ENCODE peak calls at places on chromosome 1, in ten cellular contexts. One of them, this sample, is unnamed.

GRCh38 chr1:239560921-239561320 is 174.6 kb downstream of the CHRM3 start:
- DNase-seq in gastrocnemius medialis: no peak
- DNase-seq in GM12864: no peak
- DNase-seq in activated B cell treated with CpG ODN at 0.5 μM for 24 hours: no peak
- DNase-seq in HFF-Myc: no peak
- DNase-seq in HFFc6: no peak
- DNase-seq in pancreas: no peak
- DNase-seq in tibial artery: no peak
- DNase-seq in CD8-positive, alpha-beta T cell: no peak
- DNase-seq in mucosa of descending colon: no peak
- DNase-seq in this sample: no peak

GRCh38 chr1:25924454-25924853 is 18.2 kb upstream of the STMN1 start:
- DNase-seq in activated B cell treated with CpG ODN at 0.5 μM for 24 hours: no peak
- DNase-seq in HFF-Myc: no peak
- DNase-seq in pancreas: no peak
- DNase-seq in mucosa of descending colon: no peak
- DNase-seq in gastrocnemius medialis: no peak
- DNase-seq in tibial artery: no peak
- DNase-seq in CD8-positive, alpha-beta T cell: no peak
- DNase-seq in HFFc6: no peak
- DNase-seq in GM12864: no peak
- DNase-seq in this sample: no peak

GRCh38 chr1:25065246-25066238 is 135.5 kb upstream of the RUNX3 start:
- DNase-seq in CD8-positive, alpha-beta T cell: peak; percentile 49
- DNase-seq in HFFc6: peak; percentile 46
- DNase-seq in gastrocnemius medialis: no peak
- DNase-seq in tibial artery: no peak
- DNase-seq in GM12864: no peak
- DNase-seq in mucosa of descending colon: peak; percentile 4
- DNase-seq in pancreas: no peak
- DNase-seq in activated B cell treated with CpG ODN at 0.5 μM for 24 hours: no peak
- DNase-seq in HFF-Myc: no peak
- DNase-seq in this sample: no peak

GRCh38 chr1:244834596-244835275 is 722 bp upstream of the COX20 start:
- DNase-seq in mucosa of descending colon: peak; percentile 90
- DNase-seq in CD8-positive, alpha-beta T cell: peak; percentile 83
- DNase-seq in HFFc6: peak; percentile 91
- DNase-seq in activated B cell treated with CpG ODN at 0.5 μM for 24 hours: no peak
- DNase-seq in HFF-Myc: peak; percentile 84
- DNase-seq in tibial artery: peak; percentile 90
- DNase-seq in GM12864: peak; percentile 94
- DNase-seq in pancreas: peak; percentile 83
- DNase-seq in gastrocnemius medialis: peak; percentile 77
- DNase-seq in this sample: peak; percentile 87

GRCh38 chr1:26723013-26723991 is 27.5 kb downstream of the ARID1A start:
- DNase-seq in pancreas: peak; percentile 93
- DNase-seq in GM12864: no peak
- DNase-seq in tibial artery: peak; percentile 83
- DNase-seq in CD8-positive, alpha-beta T cell: peak; percentile 27
- DNase-seq in HFFc6: peak; percentile 94
- DNase-seq in HFF-Myc: peak; percentile 98
- DNase-seq in mucosa of descending colon: peak; percentile 85
- DNase-seq in activated B cell treated with CpG ODN at 0.5 μM for 24 hours: peak; percentile 20
- DNase-seq in gastrocnemius medialis: peak; percentile 61
- DNase-seq in this sample: peak; percentile 28

GRCh38 chr1:111596499-111596898 is 23.1 kb upstream of the RAP1A start:
- DNase-seq in CD8-positive, alpha-beta T cell: peak; percentile 55
- DNase-seq in gastrocnemius medialis: no peak
- DNase-seq in HFF-Myc: no peak
- DNase-seq in pancreas: no peak
- DNase-seq in HFFc6: no peak
- DNase-seq in activated B cell treated with CpG ODN at 0.5 μM for 24 hours: no peak
- DNase-seq in mucosa of descending colon: peak; percentile 49
- DNase-seq in tibial artery: no peak
- DNase-seq in GM12864: no peak
- DNase-seq in this sample: no peak

GRCh38 chr1:89487972-89488371 is 36.7 kb upstream of the LRRC8B start:
- DNase-seq in gastrocnemius medialis: no peak
- DNase-seq in GM12864: no peak
- DNase-seq in CD8-positive, alpha-beta T cell: no peak
- DNase-seq in HFF-Myc: no peak
- DNase-seq in mucosa of descending colon: no peak
- DNase-seq in HFFc6: no peak
- DNase-seq in tibial artery: no peak
- DNase-seq in activated B cell treated with CpG ODN at 0.5 μM for 24 hours: no peak
- DNase-seq in pancreas: no peak
- DNase-seq in this sample: no peak

GRCh38 chr1:84721152-84721551 is 30.9 kb upstream of the SSX2IP start:
- DNase-seq in tibial artery: no peak
- DNase-seq in gastrocnemius medialis: no peak
- DNase-seq in activated B cell treated with CpG ODN at 0.5 μM for 24 hours: no peak
- DNase-seq in pancreas: no peak
- DNase-seq in HFF-Myc: no peak
- DNase-seq in GM12864: no peak
- DNase-seq in mucosa of descending colon: no peak
- DNase-seq in HFFc6: peak; percentile 83
- DNase-seq in CD8-positive, alpha-beta T cell: no peak
- DNase-seq in this sample: no peak

GRCh38 chr1:153478047-153478691 is 17.7 kb upstream of the S100A7 start:
- DNase-seq in HFFc6: no peak
- DNase-seq in GM12864: no peak
- DNase-seq in pancreas: no peak
- DNase-seq in tibial artery: no peak
- DNase-seq in gastrocnemius medialis: no peak
- DNase-seq in activated B cell treated with CpG ODN at 0.5 μM for 24 hours: no peak
- DNase-seq in CD8-positive, alpha-beta T cell: no peak
- DNase-seq in HFF-Myc: no peak
- DNase-seq in mucosa of descending colon: no peak
- DNase-seq in this sample: no peak

GRCh38 chr1:12604114-12604874 is 13.7 kb downstream of the DHRS3 start:
- DNase-seq in HFFc6: peak; percentile 91
- DNase-seq in activated B cell treated with CpG ODN at 0.5 μM for 24 hours: no peak
- DNase-seq in HFF-Myc: peak; percentile 96
- DNase-seq in tibial artery: peak; percentile 72
- DNase-seq in GM12864: peak; percentile 7
- DNase-seq in mucosa of descending colon: peak; percentile 67
- DNase-seq in gastrocnemius medialis: no peak
- DNase-seq in pancreas: no peak
- DNase-seq in CD8-positive, alpha-beta T cell: peak; percentile 54
- DNase-seq in this sample: no peak

GRCh38 chr1:115453666-115454065 is 115.6 kb upstream of the NGF start:
- DNase-seq in gastrocnemius medialis: no peak
- DNase-seq in mucosa of descending colon: no peak
- DNase-seq in activated B cell treated with CpG ODN at 0.5 μM for 24 hours: no peak
- DNase-seq in pancreas: no peak
- DNase-seq in HFFc6: peak; percentile 28
- DNase-seq in tibial artery: no peak
- DNase-seq in GM12864: no peak
- DNase-seq in CD8-positive, alpha-beta T cell: no peak
- DNase-seq in HFF-Myc: no peak
- DNase-seq in this sample: no peak

GRCh38 chr1:11691302-11691914 is at the start of gene DRAXIN:
- DNase-seq in mucosa of descending colon: no peak
- DNase-seq in activated B cell treated with CpG ODN at 0.5 μM for 24 hours: no peak
- DNase-seq in GM12864: no peak
- DNase-seq in tibial artery: no peak
- DNase-seq in CD8-positive, alpha-beta T cell: no peak
- DNase-seq in pancreas: no peak
- DNase-seq in HFFc6: no peak
- DNase-seq in gastrocnemius medialis: no peak
- DNase-seq in HFF-Myc: no peak
- DNase-seq in this sample: no peak

GRCh38 chr1:47208374-47208850 is 18.6 kb upstream of the PDZK1IP1 start:
- DNase-seq in GM12864: no peak
- DNase-seq in gastrocnemius medialis: no peak
- DNase-seq in pancreas: no peak
- DNase-seq in HFFc6: no peak
- DNase-seq in HFF-Myc: no peak
- DNase-seq in mucosa of descending colon: no peak
- DNase-seq in activated B cell treated with CpG ODN at 0.5 μM for 24 hours: no peak
- DNase-seq in CD8-positive, alpha-beta T cell: no peak
- DNase-seq in tibial artery: no peak
- DNase-seq in this sample: no peak

GRCh38 chr1:245336149-245336983 is 181.6 kb downstream of the KIF26B start:
- DNase-seq in mucosa of descending colon: no peak
- DNase-seq in activated B cell treated with CpG ODN at 0.5 μM for 24 hours: no peak
- DNase-seq in GM12864: no peak
- DNase-seq in pancreas: no peak
- DNase-seq in HFF-Myc: no peak
- DNase-seq in CD8-positive, alpha-beta T cell: no peak
- DNase-seq in HFFc6: no peak
- DNase-seq in gastrocnemius medialis: no peak
- DNase-seq in tibial artery: no peak
- DNase-seq in this sample: no peak

GRCh38 chr1:247360991-247361721 is 29.5 kb upstream of the ZNF496 start:
- DNase-seq in gastrocnemius medialis: peak; percentile 23
- DNase-seq in GM12864: no peak
- DNase-seq in tibial artery: peak; percentile 49
- DNase-seq in activated B cell treated with CpG ODN at 0.5 μM for 24 hours: no peak
- DNase-seq in pancreas: peak; percentile 33
- DNase-seq in mucosa of descending colon: peak; percentile 42
- DNase-seq in CD8-positive, alpha-beta T cell: no peak
- DNase-seq in HFFc6: no peak
- DNase-seq in HFF-Myc: no peak
- DNase-seq in this sample: no peak

GRCh38 chr1:15835205-15835740 is 12.2 kb upstream of the SPEN start:
- DNase-seq in pancreas: no peak
- DNase-seq in mucosa of descending colon: no peak
- DNase-seq in HFF-Myc: no peak
- DNase-seq in HFFc6: no peak
- DNase-seq in activated B cell treated with CpG ODN at 0.5 μM for 24 hours: no peak
- DNase-seq in GM12864: no peak
- DNase-seq in CD8-positive, alpha-beta T cell: no peak
- DNase-seq in gastrocnemius medialis: peak; percentile 32
- DNase-seq in tibial artery: no peak
- DNase-seq in this sample: no peak

GRCh38 chr1:151888972-151889570 is 20.2 kb downstream of the THEM4 start:
- DNase-seq in HFFc6: no peak
- DNase-seq in activated B cell treated with CpG ODN at 0.5 μM for 24 hours: no peak
- DNase-seq in pancreas: no peak
- DNase-seq in GM12864: peak; percentile 12
- DNase-seq in gastrocnemius medialis: no peak
- DNase-seq in HFF-Myc: no peak
- DNase-seq in CD8-positive, alpha-beta T cell: no peak
- DNase-seq in tibial artery: no peak
- DNase-seq in mucosa of descending colon: no peak
- DNase-seq in this sample: no peak
- TF ChIP-seq CTCF in HFFc6: peak; percentile 77
- TF ChIP-seq CTCF in activated B cell treated with CpG ODN at 0.5 μM for 24 hours: no peak
- TF ChIP-seq CTCF in pancreas: peak; percentile 22
- TF ChIP-seq CTCF in GM12864: peak; percentile 31
- TF ChIP-seq CTCF in gastrocnemius medialis: no peak
- TF ChIP-seq CTCF in HFF-Myc: peak; percentile 5
- TF ChIP-seq CTCF in CD8-positive, alpha-beta T cell: peak; percentile 53
- TF ChIP-seq CTCF in tibial artery: no peak
- TF ChIP-seq CTCF in mucosa of descending colon: no peak
- TF ChIP-seq CTCF in this sample: peak; percentile 51

DNA sequence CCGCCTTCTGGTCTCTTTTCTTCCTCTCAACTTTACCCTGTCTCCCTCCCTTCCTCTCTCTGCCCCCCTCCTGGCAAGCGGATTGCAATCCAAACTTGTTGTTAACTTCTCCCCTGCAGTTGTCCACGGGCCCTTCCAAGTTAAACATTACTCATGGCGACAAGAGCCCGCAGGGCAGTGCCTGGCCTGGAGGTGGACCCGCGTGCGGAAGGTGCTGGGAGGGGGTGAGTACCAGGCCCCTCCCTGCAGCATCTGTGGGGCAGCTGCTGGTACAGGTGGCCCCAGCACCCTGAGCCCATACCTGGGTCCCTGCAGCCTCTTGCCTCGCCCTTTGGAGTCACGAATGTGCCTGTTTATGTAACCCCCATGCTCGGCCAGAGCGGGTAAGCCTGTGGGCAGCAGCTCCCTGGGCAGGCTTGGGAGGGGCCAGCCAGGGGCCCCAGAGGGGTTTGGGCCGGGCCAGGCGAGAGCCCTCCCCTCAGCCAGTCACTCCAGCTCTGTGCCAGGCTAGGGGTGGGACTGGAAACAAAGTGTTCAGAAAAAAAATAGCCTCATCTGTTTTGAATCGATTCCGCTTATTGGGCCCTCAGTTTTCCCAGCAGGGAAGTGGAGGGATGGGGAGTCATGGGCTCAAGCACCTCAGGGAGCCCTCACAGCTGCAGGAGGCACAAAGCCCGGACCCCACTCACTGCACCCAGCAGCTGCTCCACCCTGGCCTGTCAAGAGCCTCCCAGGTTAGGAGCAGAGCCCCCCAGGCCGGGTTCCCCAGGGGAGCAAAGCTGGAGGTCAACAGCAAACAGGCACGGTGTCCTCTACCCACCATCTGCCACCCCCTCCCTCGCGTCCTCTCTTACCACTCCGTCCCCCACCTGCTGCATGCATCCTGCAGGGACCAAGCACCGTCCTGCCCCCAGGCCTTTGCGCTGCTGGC is 14.0 kb upstream of the FAAP20 start:
- DNase-seq in HFFc6: peak; percentile 91
- DNase-seq in activated B cell treated with CpG ODN at 0.5 μM for 24 hours: no peak
- DNase-seq in CD8-positive, alpha-beta T cell: no peak
- DNase-seq in HFF-Myc: no peak
- DNase-seq in mucosa of descending colon: peak; percentile 53
- DNase-seq in tibial artery: peak; percentile 94
- DNase-seq in gastrocnemius medialis: no peak
- DNase-seq in pancreas: peak; percentile 84
- DNase-seq in GM12864: no peak
- DNase-seq in this sample: no peak
- TF ChIP-seq CTCF in HFFc6: peak; percentile 26
- TF ChIP-seq CTCF in activated B cell treated with CpG ODN at 0.5 μM for 24 hours: no peak
- TF ChIP-seq CTCF in CD8-positive, alpha-beta T cell: no peak
- TF ChIP-seq CTCF in HFF-Myc: no peak
- TF ChIP-seq CTCF in mucosa of descending colon: no peak
- TF ChIP-seq CTCF in tibial artery: peak; percentile 28
- TF ChIP-seq CTCF in gastrocnemius medialis: no peak
- TF ChIP-seq CTCF in pancreas: no peak
- TF ChIP-seq CTCF in GM12864: no peak
- TF ChIP-seq CTCF in this sample: no peak

GRCh38 chr1:22731924-22732522 is 21.4 kb downstream of the EPHB2 start:
- DNase-seq in HFF-Myc: no peak
- DNase-seq in HFFc6: no peak
- DNase-seq in tibial artery: no peak
- DNase-seq in CD8-positive, alpha-beta T cell: no peak
- DNase-seq in pancreas: no peak
- DNase-seq in activated B cell treated with CpG ODN at 0.5 μM for 24 hours: no peak
- DNase-seq in GM12864: no peak
- DNase-seq in mucosa of descending colon: peak; percentile 57
- DNase-seq in gastrocnemius medialis: no peak
- DNase-seq in this sample: no peak
- TF ChIP-seq CTCF in HFF-Myc: peak; percentile 57
- TF ChIP-seq CTCF in HFFc6: peak; percentile 74
- TF ChIP-seq CTCF in tibial artery: no peak
- TF ChIP-seq CTCF in CD8-positive, alpha-beta T cell: no peak
- TF ChIP-seq CTCF in pancreas: no peak
- TF ChIP-seq CTCF in activated B cell treated with CpG ODN at 0.5 μM for 24 hours: no peak
- TF ChIP-seq CTCF in GM12864: peak; percentile 52
- TF ChIP-seq CTCF in mucosa of descending colon: no peak
- TF ChIP-seq CTCF in gastrocnemius medialis: no peak
- TF ChIP-seq CTCF in this sample: peak; percentile 41

DNA sequence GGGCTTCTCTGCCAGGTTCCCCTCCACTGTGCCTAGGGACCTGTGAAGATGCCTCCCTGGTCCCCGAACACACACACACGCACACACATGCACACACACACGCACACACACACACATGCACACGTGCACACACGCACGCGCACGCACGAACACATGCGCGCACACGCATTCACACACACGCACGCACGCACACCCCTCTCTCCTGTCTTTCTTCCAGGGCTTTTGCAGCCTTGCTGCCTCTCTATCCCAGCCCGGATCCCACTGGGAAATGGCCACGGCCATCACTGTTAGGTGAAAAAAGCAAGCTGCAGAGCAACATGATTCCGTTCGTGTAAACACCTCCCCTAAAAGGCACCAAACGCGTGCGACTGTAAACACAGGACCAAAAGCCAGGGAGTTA is 39.8 kb downstream of the NKAIN1 start:
- DNase-seq in tibial artery: no peak
- DNase-seq in pancreas: no peak
- DNase-seq in GM12864: no peak
- DNase-seq in gastrocnemius medialis: no peak
- DNase-seq in mucosa of descending colon: no peak
- DNase-seq in CD8-positive, alpha-beta T cell: no peak
- DNase-seq in activated B cell treated with CpG ODN at 0.5 μM for 24 hours: no peak
- DNase-seq in HFFc6: no peak
- DNase-seq in HFF-Myc: no peak
- DNase-seq in this sample: no peak
- TF ChIP-seq CTCF in tibial artery: no peak
- TF ChIP-seq CTCF in pancreas: no peak
- TF ChIP-seq CTCF in GM12864: no peak
- TF ChIP-seq CTCF in gastrocnemius medialis: no peak
- TF ChIP-seq CTCF in mucosa of descending colon: no peak
- TF ChIP-seq CTCF in CD8-positive, alpha-beta T cell: no peak
- TF ChIP-seq CTCF in activated B cell treated with CpG ODN at 0.5 μM for 24 hours: no peak
- TF ChIP-seq CTCF in HFFc6: no peak
- TF ChIP-seq CTCF in HFF-Myc: no peak
- TF ChIP-seq CTCF in this sample: no peak